ENCODE peak calls at places on chromosomes 16 and 17, in ten cellular contexts. One of them, this sample, is unnamed.

GRCh38 chr16:49472598-49472997 is 99.0 kb downstream of the C16orf78 start:
- DNase-seq in RCC 7860: no peak
- DNase-seq in mucosa of descending colon: no peak
- DNase-seq in NCI-H1105: peak; percentile 19
- DNase-seq in fibroblast of pulmonary artery: no peak
- DNase-seq in Caki2: no peak
- DNase-seq in posterior vena cava: no peak
- DNase-seq in GM20000: no peak
- DNase-seq in heart left ventricle: no peak
- DNase-seq in globus pallidus: no peak
- DNase-seq in this sample: no peak

GRCh38 chr17:34740516-34740915 is 161.1 kb downstream of the TMEM132E start:
- DNase-seq in RCC 7860: no peak
- DNase-seq in mucosa of descending colon: no peak
- DNase-seq in NCI-H1105: no peak
- DNase-seq in fibroblast of pulmonary artery: no peak
- DNase-seq in Caki2: no peak
- DNase-seq in posterior vena cava: no peak
- DNase-seq in GM20000: no peak
- DNase-seq in heart left ventricle: no peak
- DNase-seq in globus pallidus: no peak
- DNase-seq in this sample: no peak

GRCh38 chr17:67469208-67469980 is 92.3 kb downstream of the PITPNC1 start:
- DNase-seq in RCC 7860: no peak
- DNase-seq in mucosa of descending colon: no peak
- DNase-seq in NCI-H1105: no peak
- DNase-seq in fibroblast of pulmonary artery: peak; percentile 71
- DNase-seq in Caki2: no peak
- DNase-seq in posterior vena cava: no peak
- DNase-seq in GM20000: peak; percentile 15
- DNase-seq in heart left ventricle: no peak
- DNase-seq in globus pallidus: no peak
- DNase-seq in this sample: no peak

GRCh38 chr17:49497147-49498036 is 2.3 kb downstream of the NGFR start:
- DNase-seq in RCC 7860: no peak
- DNase-seq in mucosa of descending colon: no peak
- DNase-seq in NCI-H1105: peak; percentile 22
- DNase-seq in fibroblast of pulmonary artery: no peak
- DNase-seq in Caki2: no peak
- DNase-seq in posterior vena cava: peak; percentile 91
- DNase-seq in GM20000: no peak
- DNase-seq in heart left ventricle: no peak
- DNase-seq in globus pallidus: no peak
- DNase-seq in this sample: peak; percentile 71

GRCh38 chr17:47686661-47687327 is 7.2 kb upstream of the TBKBP1 start:
- DNase-seq in RCC 7860: no peak
- DNase-seq in mucosa of descending colon: no peak
- DNase-seq in NCI-H1105: no peak
- DNase-seq in fibroblast of pulmonary artery: no peak
- DNase-seq in Caki2: no peak
- DNase-seq in posterior vena cava: no peak
- DNase-seq in GM20000: no peak
- DNase-seq in heart left ventricle: no peak
- DNase-seq in globus pallidus: no peak
- DNase-seq in this sample: no peak

GRCh38 chr17:49114703-49115102 is 17.9 kb upstream of the B4GALNT2 start:
- DNase-seq in RCC 7860: peak; percentile 22
- DNase-seq in mucosa of descending colon: no peak
- DNase-seq in NCI-H1105: no peak
- DNase-seq in fibroblast of pulmonary artery: no peak
- DNase-seq in Caki2: no peak
- DNase-seq in posterior vena cava: no peak
- DNase-seq in GM20000: no peak
- DNase-seq in heart left ventricle: no peak
- DNase-seq in globus pallidus: no peak
- DNase-seq in this sample: no peak

GRCh38 chr17:50346313-50347086 is 574 bp downstream of the XYLT2 start:
- DNase-seq in RCC 7860: no peak
- DNase-seq in mucosa of descending colon: peak; percentile 74
- DNase-seq in NCI-H1105: no peak
- DNase-seq in fibroblast of pulmonary artery: no peak
- DNase-seq in Caki2: no peak
- DNase-seq in posterior vena cava: peak; percentile 83
- DNase-seq in GM20000: peak; percentile 79
- DNase-seq in heart left ventricle: peak; percentile 48
- DNase-seq in globus pallidus: no peak
- DNase-seq in this sample: no peak

GRCh38 chr16:70589998-70590471 is 56.3 kb upstream of the IL34 start:
- DNase-seq in RCC 7860: no peak
- DNase-seq in mucosa of descending colon: no peak
- DNase-seq in NCI-H1105: no peak
- DNase-seq in fibroblast of pulmonary artery: peak; percentile 90
- DNase-seq in Caki2: no peak
- DNase-seq in posterior vena cava: no peak
- DNase-seq in GM20000: no peak
- DNase-seq in heart left ventricle: peak; percentile 59
- DNase-seq in globus pallidus: no peak
- DNase-seq in this sample: no peak

GRCh38 chr16:85382717-85383118 is 230.4 kb upstream of the GSE1 start:
- DNase-seq in RCC 7860: no peak
- DNase-seq in mucosa of descending colon: no peak
- DNase-seq in NCI-H1105: no peak
- DNase-seq in fibroblast of pulmonary artery: no peak
- DNase-seq in Caki2: no peak
- DNase-seq in posterior vena cava: no peak
- DNase-seq in GM20000: no peak
- DNase-seq in heart left ventricle: no peak
- DNase-seq in globus pallidus: no peak
- DNase-seq in this sample: no peak

GRCh38 chr16:53518550-53519416 is 15.8 kb upstream of the AKTIP start:
- DNase-seq in RCC 7860: peak; percentile 8
- DNase-seq in mucosa of descending colon: peak; percentile 45
- DNase-seq in NCI-H1105: no peak
- DNase-seq in fibroblast of pulmonary artery: peak; percentile 95
- DNase-seq in Caki2: no peak
- DNase-seq in posterior vena cava: no peak
- DNase-seq in GM20000: peak; percentile 79
- DNase-seq in heart left ventricle: peak; percentile 74
- DNase-seq in globus pallidus: no peak
- DNase-seq in this sample: no peak

GRCh38 chr17:39735882-39736281 is 1.9 kb upstream of the GRB7 start:
- DNase-seq in RCC 7860: no peak
- DNase-seq in mucosa of descending colon: no peak
- DNase-seq in NCI-H1105: no peak
- DNase-seq in fibroblast of pulmonary artery: no peak
- DNase-seq in Caki2: no peak
- DNase-seq in posterior vena cava: no peak
- DNase-seq in GM20000: no peak
- DNase-seq in heart left ventricle: no peak
- DNase-seq in globus pallidus: no peak
- DNase-seq in this sample: no peak

GRCh38 chr16:347203-347602 is 5.3 kb downstream of the AXIN1 start:
- DNase-seq in RCC 7860: no peak
- DNase-seq in mucosa of descending colon: no peak
- DNase-seq in NCI-H1105: no peak
- DNase-seq in fibroblast of pulmonary artery: no peak
- DNase-seq in Caki2: no peak
- DNase-seq in posterior vena cava: no peak
- DNase-seq in GM20000: no peak
- DNase-seq in heart left ventricle: no peak
- DNase-seq in globus pallidus: no peak
- DNase-seq in this sample: no peak

GRCh38 chr16:30903596-30903995 is 7.2 kb downstream of the CTF1 start:
- DNase-seq in RCC 7860: no peak
- DNase-seq in mucosa of descending colon: no peak
- DNase-seq in NCI-H1105: no peak
- DNase-seq in fibroblast of pulmonary artery: peak; percentile 61
- DNase-seq in Caki2: no peak
- DNase-seq in posterior vena cava: no peak
- DNase-seq in GM20000: peak; percentile 57
- DNase-seq in heart left ventricle: peak; percentile 61
- DNase-seq in globus pallidus: peak; percentile 49
- DNase-seq in this sample: no peak

GRCh38 chr16:17497648-17498047 is 26.9 kb upstream of the XYLT1 start:
- DNase-seq in RCC 7860: no peak
- DNase-seq in mucosa of descending colon: no peak
- DNase-seq in NCI-H1105: no peak
- DNase-seq in fibroblast of pulmonary artery: no peak
- DNase-seq in Caki2: no peak
- DNase-seq in posterior vena cava: no peak
- DNase-seq in GM20000: no peak
- DNase-seq in heart left ventricle: no peak
- DNase-seq in globus pallidus: no peak
- DNase-seq in this sample: no peak

GRCh38 chr17:14744716-14745115 is 443.8 kb downstream of the HS3ST3B1 start:
- DNase-seq in RCC 7860: no peak
- DNase-seq in mucosa of descending colon: no peak
- DNase-seq in NCI-H1105: no peak
- DNase-seq in fibroblast of pulmonary artery: no peak
- DNase-seq in Caki2: no peak
- DNase-seq in posterior vena cava: no peak
- DNase-seq in GM20000: peak; percentile 18
- DNase-seq in heart left ventricle: no peak
- DNase-seq in globus pallidus: no peak
- DNase-seq in this sample: no peak

GRCh38 chr17:70297397-70297796 is 128.1 kb downstream of the KCNJ2 start:
- DNase-seq in RCC 7860: no peak
- DNase-seq in mucosa of descending colon: no peak
- DNase-seq in NCI-H1105: no peak
- DNase-seq in fibroblast of pulmonary artery: no peak
- DNase-seq in Caki2: no peak
- DNase-seq in posterior vena cava: no peak
- DNase-seq in GM20000: no peak
- DNase-seq in heart left ventricle: no peak
- DNase-seq in globus pallidus: no peak
- DNase-seq in this sample: no peak

This sample was measured in neuronal stem cell.